ENCODE peak calls at places on chromosomes 2 and 18, in four cellular contexts. O is mesendoderm, J is uterus, Q is A549. P is an unnamed sample.

GRCh38 chr2:130850788-130851623 is 14.3 kb downstream of the ARHGEF4 start:
- DNase-seq in O (no peak), J (no peak), Q (no peak), P (no peak)

GRCh38 chr2:191401287-191401686 is 156.1 kb downstream of the MYO1B start:
- DNase-seq in O (peak; percentile 61), J (no peak), Q (no peak), P (peak; percentile 75)

GRCh38 chr2:47905454-47906260 is 641 bp downstream of the FBXO11 start:
- DNase-seq in O (peak; percentile 67), J (peak; percentile 54), Q (peak; percentile 81), P (peak; percentile 88)

GRCh38 chr2:236179653-236180500 is 11.7 kb upstream of the GBX2 start:
- DNase-seq in O (peak; percentile 70), J (no peak), Q (peak; percentile 23), P (peak; percentile 52)

GRCh38 chr18:1483386-1483785 is 578.7 kb downstream of the ADCYAP1 start:
- DNase-seq in O (no peak), J (no peak), Q (no peak), P (no peak)

GRCh38 chr2:45199973-45200372 is 190.7 kb upstream of the SIX2 start:
- DNase-seq in O (no peak), J (no peak), Q (no peak), P (peak; percentile 67)

GRCh38 chr2:32986480-32986879 is 39.7 kb downstream of the LTBP1 start:
- DNase-seq in O (no peak), J (no peak), Q (no peak), P (no peak)

GRCh38 chr2:106358081-106358480 is 110.1 kb downstream of the RGPD3 start:
- DNase-seq in O (no peak), J (no peak), Q (no peak), P (no peak)

GRCh38 chr2:98552499-98553179 is 55.7 kb downstream of the COA5 start:
- DNase-seq in O (no peak), J (no peak), Q (no peak), P (no peak)

GRCh38 chr2:176493221-176493825 is 224.1 kb downstream of the MTX2 start:
- DNase-seq in O (no peak), J (peak; percentile 24), Q (no peak), P (no peak)

GRCh38 chr2:134402385-134402784 is 148.5 kb downstream of the MGAT5 start:
- DNase-seq in O (no peak), J (peak; percentile 33), Q (no peak), P (no peak)

GRCh38 chr2:203669820-203670219 is 36.6 kb upstream of the CD28 start:
- DNase-seq in O (no peak), J (no peak), Q (no peak), P (no peak)

GRCh38 chr2:25669520-25669919 is 3.9 kb downstream of the DTNB start:
- DNase-seq in O (no peak), J (no peak), Q (no peak), P (peak; percentile 55)